ENCODE peak calls at places on chromosomes 5 and 9, in ten cellular contexts. P is MM.1S; D is neural crest cell; E is gastrocnemius medialis; R is fibroblast of lung; T is heart left ventricle; Z is cardiac fibroblast; X is lower leg skin; O is CD4-positive, alpha-beta T cell; W is AG10803. N is an unnamed sample.

GRCh38 chr9:676780-677458 is 164.6 kb upstream of the DMRT1 start:
- DNase-seq in W (no peak), T (no peak), E (no peak), O (no peak), Z (no peak), X (no peak), P (no peak), D (no peak), R (no peak), N (no peak)

GRCh38 chr5:94326579-94326978 is 291.8 kb downstream of the KIAA0825 start:
- DNase-seq in P (no peak), Z (no peak), D (no peak), X (no peak), O (no peak), W (peak), R (no peak), E (no peak), T (no peak), N (no peak)

GRCh38 chr9:19994296-19994695 is 205.5 kb upstream of the SLC24A2 start:
- DNase-seq in E (no peak), X (no peak), O (no peak), R (peak), Z (peak), P (no peak), W (peak), T (no peak), D (no peak), N (no peak)

GRCh38 chr5:22852807-22853670 is at the start of gene CDH12:
- DNase-seq in T (no peak), E (no peak), D (peak), P (peak), Z (no peak), X (no peak), O (peak), R (peak), W (no peak), N (no peak)

GRCh38 chr5:67154518-67155206 is 41.9 kb downstream of the CD180 start:
- DNase-seq in O (no peak), D (no peak), P (no peak), R (no peak), X (no peak), T (no peak), Z (no peak), E (peak), W (no peak), N (no peak)

GRCh38 chr9:138048184-138048583 is 170.6 kb downstream of the CACNA1B start:
- DNase-seq in R (no peak), X (no peak), D (no peak), Z (no peak), T (no peak), P (no peak), E (no peak), O (no peak), W (no peak), N (peak)

GRCh38 chr5:41334758-41335157 is 121.4 kb upstream of the C6 start:
- DNase-seq in Z (peak), E (no peak), D (no peak), R (peak), X (no peak), P (no peak), T (peak), O (no peak), W (no peak), N (no peak)

GRCh38 chr5:80957031-80957761 is 3.0 kb upstream of the RASGRF2 start:
- DNase-seq in Z (no peak), P (no peak), X (no peak), E (no peak), O (no peak), R (peak), W (no peak), T (no peak), D (no peak), N (no peak)

GRCh38 chr9:89000281-89000875 is 9.1 kb downstream of the S1PR3 start:
- DNase-seq in W (no peak), X (no peak), R (no peak), O (no peak), P (no peak), T (no peak), E (no peak), D (no peak), Z (no peak), N (no peak)

GRCh38 chr5:6611561-6612256 is 21.1 kb downstream of the NSUN2 start:
- DNase-seq in Z (no peak), T (no peak), P (no peak), E (no peak), R (no peak), W (no peak), D (no peak), O (no peak), X (no peak), N (peak)

GRCh38 chr5:3006961-3007551 is 255.6 kb upstream of the IRX2 start:
- DNase-seq in W (no peak), X (no peak), T (no peak), O (no peak), Z (no peak), E (no peak), P (no peak), R (no peak), D (no peak), N (peak)

GRCh38 chr9:120937596-120937995 is 11.0 kb upstream of the TRAF1 start:
- DNase-seq in W (no peak), T (no peak), E (no peak), D (no peak), O (no peak), X (no peak), Z (peak), R (peak), P (no peak), N (no peak)

GRCh38 chr5:174556756-174557155 is 167.6 kb upstream of the MSX2 start:
- DNase-seq in E (no peak), O (no peak), T (no peak), W (no peak), P (no peak), D (no peak), R (no peak), Z (no peak), X (no peak), N (no peak)

GRCh38 chr5:127031147-127031862 is 947 bp upstream of the MARCHF3 start:
- DNase-seq in O (no peak), E (no peak), D (no peak), P (peak), X (no peak), T (peak), R (no peak), W (no peak), Z (no peak), N (no peak)

GRCh38 chr9:83059417-83059816 is 3.5 kb downstream of the RASEF start:
- DNase-seq in E (no peak), O (no peak), X (no peak), W (no peak), R (no peak), T (no peak), D (no peak), P (no peak), Z (no peak), N (no peak)

GRCh38 chr5:72557576-72558336 is 50.5 kb upstream of the ZNF366 start:
- DNase-seq in O (no peak), T (no peak), R (no peak), D (no peak), X (no peak), E (no peak), P (no peak), W (no peak), Z (no peak), N (no peak)

GRCh38 chr5:72557147-72557501 is 49.9 kb upstream of the ZNF366 start:
- DNase-seq in D (no peak), E (no peak), R (no peak), P (no peak), Z (no peak), W (no peak), T (no peak), X (no peak), O (no peak), N (no peak)

GRCh38 chr5:72554897-72555296 is 47.7 kb upstream of the ZNF366 start:
- DNase-seq in W (no peak), O (no peak), X (no peak), E (no peak), P (no peak), T (no peak), R (no peak), D (no peak), Z (no peak), N (no peak)

GRCh38 chr5:72555871-72556270 is 48.7 kb upstream of the ZNF366 start:
- DNase-seq in D (no peak), X (no peak), T (no peak), W (no peak), P (no peak), E (no peak), O (no peak), Z (peak), R (peak), N (no peak)

GRCh38 chr5:72556351-72557146 is 49.3 kb upstream of the ZNF366 start:
- DNase-seq in R (peak), D (peak), X (peak), P (peak), T (peak), E (no peak), Z (peak), W (peak), O (peak), N (no peak)
- TF ChIP-seq CTCF in R (no peak), D (peak), X (no peak), P (peak), T (no peak), E (peak), Z (no peak), W (peak), O (no peak), N (peak)

GRCh38 chr5:100542086-100542485 is 6.9 kb downstream of the FAM174A start:
- DNase-seq in O (no peak), X (no peak), T (no peak), D (no peak), W (no peak), E (no peak), R (no peak), P (no peak), Z (no peak), N (no peak)
- TF ChIP-seq CTCF in O (no peak), X (no peak), T (no peak), D (no peak), W (no peak), E (no peak), R (no peak), P (no peak), Z (no peak), N (no peak)

GRCh38 chr5:132802044-132802684 is 10.9 kb upstream of the SOWAHA start:
- DNase-seq in D (no peak), R (no peak), O (no peak), Z (no peak), X (no peak), T (no peak), W (no peak), E (no peak), P (no peak), N (no peak)
- TF ChIP-seq CTCF in D (no peak), R (no peak), O (no peak), Z (no peak), X (no peak), T (no peak), W (peak), E (no peak), P (no peak), N (no peak)

GRCh38 chr9:96762562-96762961 is 15.3 kb downstream of the ZNF510 start:
- DNase-seq in P (no peak), Z (no peak), X (no peak), R (no peak), O (no peak), D (no peak), E (no peak), T (no peak), W (no peak), N (no peak)
- TF ChIP-seq CTCF in P (no peak), Z (no peak), X (no peak), R (no peak), O (no peak), D (no peak), E (no peak), T (no peak), W (no peak), N (no peak)

DNA sequence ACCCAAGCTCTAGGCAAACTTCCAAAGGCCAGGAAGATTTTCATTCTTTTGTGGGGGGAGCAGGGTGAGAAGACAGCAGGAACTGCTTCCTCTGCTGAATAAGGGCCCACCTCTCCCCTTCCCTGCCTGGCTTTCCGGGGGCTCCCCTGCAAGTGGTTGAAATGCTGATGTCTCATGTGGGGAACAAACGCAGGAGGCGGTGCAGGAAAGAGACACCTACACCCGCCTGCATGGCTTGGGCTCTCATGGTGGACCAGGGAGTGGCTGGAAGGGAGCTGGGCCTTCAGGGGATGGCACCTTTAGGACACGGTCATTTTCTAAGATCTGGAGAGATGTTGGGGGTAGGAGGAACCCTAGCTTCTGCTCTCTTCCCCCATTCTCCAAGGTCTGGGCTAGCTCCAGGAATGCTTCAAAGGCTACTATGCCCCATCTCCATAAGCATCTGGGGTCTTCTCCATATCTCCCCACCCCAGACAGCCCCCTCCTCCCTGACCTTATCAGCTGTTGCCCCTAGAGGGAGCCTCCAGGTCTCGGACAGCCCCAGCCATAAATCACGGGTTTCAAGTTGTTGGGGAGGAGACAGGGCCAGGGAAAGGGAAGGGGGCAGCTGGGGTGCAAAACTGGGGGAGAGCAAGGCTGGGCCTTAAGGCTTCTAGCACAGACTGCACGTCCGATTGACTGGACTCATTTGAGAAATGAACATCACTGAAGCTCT is 76.6 kb downstream of the PSD2 start:
- DNase-seq in P (no peak), E (no peak), W (no peak), O (no peak), Z (no peak), X (no peak), D (no peak), R (no peak), T (no peak), N (no peak)
- TF ChIP-seq CTCF in P (no peak), E (no peak), W (no peak), O (no peak), Z (no peak), X (no peak), D (no peak), R (no peak), T (no peak), N (peak)

DNA sequence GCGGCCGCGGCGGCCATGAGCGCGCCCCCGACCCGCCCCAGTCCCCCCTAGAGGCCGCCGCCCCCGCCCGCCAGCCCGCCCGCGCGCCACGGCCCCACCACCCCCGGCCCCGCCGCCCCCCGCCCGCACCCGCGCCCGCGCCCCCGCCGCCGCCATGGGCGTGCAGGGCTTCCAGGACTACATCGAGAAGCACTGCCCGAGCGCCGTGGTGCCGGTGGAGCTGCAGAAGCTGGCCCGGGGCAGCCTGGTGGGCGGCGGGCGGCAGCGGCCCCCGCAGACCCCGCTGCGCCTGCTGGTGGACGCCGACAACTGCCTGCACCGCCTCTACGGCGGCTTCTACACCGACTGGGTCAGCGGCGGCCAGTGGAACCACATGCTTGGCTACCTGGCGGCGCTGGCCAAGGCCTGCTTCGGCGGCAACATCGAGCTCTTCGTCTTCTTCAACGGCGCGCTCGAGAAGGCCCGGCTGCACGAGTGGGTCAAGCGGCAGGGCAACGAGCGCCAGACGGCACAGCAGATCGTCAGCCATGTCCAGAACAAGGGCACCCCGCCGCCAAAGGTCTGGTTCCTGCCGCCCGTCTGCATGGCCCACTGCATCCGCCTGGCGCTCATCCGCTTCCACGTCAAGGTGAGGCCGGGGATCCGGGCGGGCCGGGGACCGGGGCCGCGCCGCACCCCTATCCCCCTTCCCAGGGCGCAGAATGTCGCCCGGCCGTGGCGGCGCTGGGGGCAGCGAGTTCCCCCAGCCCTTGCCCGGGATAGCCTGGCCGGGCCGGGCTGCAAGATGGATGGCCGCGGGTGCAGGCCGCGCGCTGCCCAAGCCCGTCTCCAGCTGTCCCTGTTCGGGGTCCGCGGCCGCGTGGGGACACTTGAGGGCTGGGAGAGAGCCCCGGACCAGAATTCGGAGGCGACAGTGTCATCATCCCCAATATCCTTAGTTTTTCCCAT is 551 bp downstream of the FAM120A start:
- DNase-seq in D (peak), W (peak), O (peak), E (peak), R (peak), T (peak), X (peak), Z (peak), P (peak), N (no peak)
- TF ChIP-seq CTCF in D (peak), W (no peak), O (no peak), E (peak), R (no peak), T (peak), X (no peak), Z (no peak), P (no peak), N (peak)

DNA sequence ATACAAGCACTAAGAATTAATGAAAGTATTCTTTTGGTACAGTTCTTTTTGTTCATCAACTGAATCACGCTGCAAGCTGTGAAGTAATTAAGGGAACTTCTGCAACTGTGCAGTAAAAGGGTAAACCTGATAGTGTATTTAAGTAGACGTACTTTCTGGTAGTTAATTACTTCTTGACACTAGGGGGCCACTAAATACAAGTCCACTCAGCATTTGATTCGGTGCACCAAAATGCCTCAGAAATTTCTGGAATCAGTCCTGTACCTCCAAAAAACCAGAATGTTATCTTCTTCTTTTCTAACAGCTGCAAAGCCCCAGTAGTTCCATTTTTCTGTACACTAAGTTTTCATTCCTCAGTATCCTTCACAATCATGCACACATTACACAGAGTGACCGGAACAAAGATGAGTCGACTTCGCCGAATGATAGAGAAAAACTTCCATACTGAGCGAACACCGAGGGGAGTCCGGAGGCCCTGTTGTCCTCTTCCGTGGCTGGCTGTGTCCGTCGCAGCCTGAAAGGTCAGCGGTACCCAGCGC is 500 bp downstream of the GFM2 start:
- DNase-seq in P (peak), R (peak), D (no peak), X (no peak), Z (peak), W (peak), O (no peak), T (no peak), E (no peak), N (no peak)
- TF ChIP-seq CTCF in P (peak), R (no peak), D (peak), X (no peak), Z (peak), W (peak), O (peak), T (no peak), E (peak), N (peak)